ENCODE peak calls at places on chromosomes 4 and X, in ten cellular contexts. F is NCI-H1092; D is ovary; Q is astrocyte; A is A172; V is EH; T is BJ; X is AG09309; J is activated CD8-positive, alpha-beta memory T cell treated with anti-CD3 and anti-CD28 coated beads for 48 hours; P is heart right ventricle. I is an unnamed sample.
A peak's percentile ranks its signal among the peaks of the same experiment; 100 is the strongest.

GRCh38 chrX:13533726-13534125 is 35.7 kb upstream of the EGFL6 start:
- DNase-seq in F (no peak), D (no peak), Q (peak; percentile 8), A (peak; percentile 76), V (peak; percentile 67), T (no peak), X (no peak), J (no peak), P (no peak), I (no peak)

GRCh38 chrX:136268051-136269048 is 17.1 kb upstream of the MAP7D3 start:
- DNase-seq in F (peak; percentile 4), D (no peak), Q (no peak), A (no peak), V (peak; percentile 54), T (no peak), X (no peak), J (no peak), P (no peak), I (no peak)

GRCh38 chrX:27336466-27337091 is 126.6 kb downstream of the PPP4R3C start:
- DNase-seq in F (peak; percentile 13), D (no peak), Q (no peak), A (peak; percentile 49), V (no peak), T (no peak), X (no peak), J (peak; percentile 6), P (peak; percentile 4), I (peak; percentile 37)

GRCh38 chrX:127459784-127460183 is 592.4 kb downstream of the ACTRT1 start:
- DNase-seq in F (no peak), D (no peak), Q (no peak), A (no peak), V (no peak), T (no peak), X (no peak), J (no peak), P (no peak), I (no peak)

GRCh38 chrX:7334253-7334935 is 186.4 kb upstream of the PUDP start:
- DNase-seq in F (no peak), D (no peak), Q (peak; percentile 85), A (peak; percentile 58), V (peak; percentile 94), T (peak; percentile 82), X (peak; percentile 76), J (no peak), P (no peak), I (no peak)

GRCh38 chr4:135510582-135510981 is 1309.0 kb upstream of the PABPC4L start:
- DNase-seq in F (no peak), D (no peak), Q (no peak), A (no peak), V (no peak), T (no peak), X (no peak), J (no peak), P (no peak), I (no peak)

GRCh38 chr4:184061582-184061981 is 156.1 kb downstream of the ENPP6 start:
- DNase-seq in F (no peak), D (no peak), Q (no peak), A (no peak), V (no peak), T (no peak), X (no peak), J (no peak), P (no peak), I (no peak)

GRCh38 chr4:101753702-101754101 is 36.8 kb upstream of the BANK1 start:
- DNase-seq in F (no peak), D (no peak), Q (peak; percentile 25), A (peak; percentile 6), V (peak; percentile 44), T (peak; percentile 66), X (peak; percentile 40), J (no peak), P (no peak), I (no peak)

GRCh38 chr4:7705062-7705461 is 234.6 kb downstream of the AFAP1 start:
- DNase-seq in F (no peak), D (peak; percentile 42), Q (no peak), A (no peak), V (no peak), T (no peak), X (no peak), J (no peak), P (peak; percentile 35), I (no peak)

GRCh38 chr4:7459471-7459870 is 24.7 kb upstream of the PSAPL1 start:
- DNase-seq in F (no peak), D (no peak), Q (no peak), A (no peak), V (no peak), T (no peak), X (no peak), J (no peak), P (no peak), I (no peak)

GRCh38 chr4:6943012-6943869 is 33.6 kb downstream of the TBC1D14 start:
- DNase-seq in F (no peak), D (no peak), Q (no peak), A (no peak), V (no peak), T (no peak), X (no peak), J (no peak), P (no peak), I (no peak)

GRCh38 chr4:100289530-100289888 is 99.2 kb upstream of the DDIT4L start:
- DNase-seq in F (no peak), D (no peak), Q (peak; percentile 40), A (peak; percentile 36), V (peak; percentile 40), T (no peak), X (no peak), J (no peak), P (no peak), I (no peak)

GRCh38 chr4:86898562-86898961 is 6.3 kb upstream of the C4orf36 start:
- DNase-seq in F (no peak), D (no peak), Q (no peak), A (no peak), V (no peak), T (no peak), X (no peak), J (no peak), P (no peak), I (no peak)

GRCh38 chr4:6560416-6561172 is 14.4 kb upstream of the MAN2B2 start:
- DNase-seq in F (no peak), D (no peak), Q (peak; percentile 48), A (no peak), V (peak; percentile 64), T (no peak), X (no peak), J (no peak), P (no peak), I (no peak)

GRCh38 chr4:78517050-78517652 is 34.4 kb upstream of the ANXA3 start:
- DNase-seq in F (no peak), D (no peak), Q (peak; percentile 23), A (peak; percentile 9), V (peak; percentile 58), T (no peak), X (no peak), J (no peak), P (no peak), I (no peak)

GRCh38 chr4:107862658-107863057 is 37.9 kb downstream of the SGMS2 start:
- DNase-seq in F (no peak), D (no peak), Q (peak; percentile 55), A (peak; percentile 63), V (peak; percentile 43), T (no peak), X (no peak), J (no peak), P (no peak), I (peak; percentile 42)

GRCh38 chrX:39309018-39309620 is 507.9 kb downstream of the MID1IP1 start:
- DNase-seq in F (no peak), D (peak; percentile 53), Q (peak; percentile 72), A (peak; percentile 29), V (peak; percentile 13), T (no peak), X (no peak), J (no peak), P (no peak), I (no peak)

GRCh38 chr4:124060261-124060918 is 652.1 kb downstream of the ANKRD50 start:
- DNase-seq in F (no peak), D (peak; percentile 53), Q (peak; percentile 82), A (peak; percentile 13), V (peak; percentile 51), T (peak; percentile 44), X (no peak), J (no peak), P (peak; percentile 13), I (peak; percentile 36)

GRCh38 chr4:38162240-38162784 is 202.1 kb downstream of the PTTG2 start:
- DNase-seq in F (no peak), D (peak; percentile 69), Q (peak; percentile 87), A (peak; percentile 90), V (peak; percentile 85), T (no peak), X (no peak), J (no peak), P (no peak), I (peak; percentile 31)

GRCh38 chr4:27293831-27294230 is 433.2 kb downstream of the STIM2 start:
- DNase-seq in F (no peak), D (no peak), Q (no peak), A (no peak), V (no peak), T (no peak), X (no peak), J (no peak), P (no peak), I (no peak)

GRCh38 chrX:10109695-10110094 is 47.1 kb upstream of the CLCN4 start:
- DNase-seq in F (no peak), D (peak; percentile 83), Q (no peak), A (no peak), V (no peak), T (no peak), X (no peak), J (no peak), P (peak; percentile 58), I (peak; percentile 36)

GRCh38 chrX:13638826-13639225 is 14.1 kb upstream of the TCEANC start:
- DNase-seq in F (no peak), D (no peak), Q (no peak), A (no peak), V (peak; percentile 26), T (no peak), X (no peak), J (no peak), P (no peak), I (no peak)

GRCh38 chr4:124743711-124744110 is 31.2 kb upstream of the ANKRD50 start:
- DNase-seq in F (no peak), D (no peak), Q (no peak), A (no peak), V (no peak), T (no peak), X (no peak), J (no peak), P (no peak), I (no peak)

GRCh38 chrX:12149670-12150407 is 11.6 kb downstream of the FRMPD4 start:
- DNase-seq in F (no peak), D (no peak), Q (no peak), A (no peak), V (no peak), T (no peak), X (no peak), J (no peak), P (no peak), I (no peak)

GRCh38 chr4:6472387-6473263 is at the start of gene PPP2R2C:
- DNase-seq in F (peak; percentile 32), D (no peak), Q (no peak), A (no peak), V (no peak), T (no peak), X (no peak), J (no peak), P (no peak), I (no peak)

GRCh38 chr4:126318376-126318775 is 1003.6 kb downstream of the FAT4 start:
- DNase-seq in F (no peak), D (no peak), Q (no peak), A (no peak), V (no peak), T (no peak), X (no peak), J (no peak), P (no peak), I (no peak)

I was measured in lung.